ENCODE peak calls at places on chromosomes 1 and 21, in six cellular contexts. V is activated CD8-positive, alpha-beta memory T cell treated with anti-CD3 and anti-CD28 coated beads, Interleukin-2, amount 50 U/mL, for 48 hours; Q is epithelial cell of esophagus; A is NCI-H345; K is NCI-H2081 treated with DMSO at 0.1 percent for 48 hours; U is activated T-cell treated with anti-CD3 and anti-CD28 coated beads for 1 hour. E is an unnamed sample.

GRCh38 chr1:20992327-20993056 is 184.2 kb downstream of the EIF4G3 start:
- DNase-seq in Q (peak), U (no peak), A (no peak), K (no peak), V (no peak), E (no peak)

GRCh38 chr1:86156571-86157455 is at the start of gene COL24A1:
- DNase-seq in V (peak), U (no peak), A (peak), Q (peak), K (no peak), E (no peak)

GRCh38 chr1:27152004-27152828 is 2.7 kb downstream of the SLC9A1 start:
- DNase-seq in Q (no peak), U (no peak), K (no peak), A (no peak), V (no peak), E (no peak)

GRCh38 chr1:161019767-161020572 is 982 bp downstream of the F11R start:
- DNase-seq in U (no peak), A (peak), Q (peak), K (no peak), V (no peak), E (no peak)

GRCh38 chr21:41222247-41223068 is 54.5 kb downstream of the BACE2 start:
- DNase-seq in V (no peak), Q (no peak), K (no peak), U (no peak), A (no peak), E (no peak)

GRCh38 chr1:205477759-205478247 is 22.0 kb upstream of the BLACAT1 start:
- DNase-seq in K (no peak), A (peak), U (no peak), Q (peak), V (no peak), E (no peak)

GRCh38 chr1:112515311-112516009 is 6.7 kb downstream of the WNT2B start:
- DNase-seq in A (no peak), Q (no peak), U (no peak), K (no peak), V (no peak), E (no peak)

GRCh38 chr1:15220825-15221431 is 26.1 kb upstream of the FHAD1 start:
- DNase-seq in A (no peak), Q (no peak), U (no peak), K (no peak), V (no peak), E (no peak)

GRCh38 chr1:181139631-181140051 is 51.1 kb downstream of the IER5 start:
- DNase-seq in K (no peak), V (no peak), A (no peak), U (no peak), Q (peak), E (no peak)

GRCh38 chr21:32173106-32173755 is 105.6 kb downstream of the MIS18A start:
- DNase-seq in Q (no peak), K (no peak), V (no peak), U (no peak), A (no peak), E (no peak)

GRCh38 chr1:200893411-200893901 is 1.2 kb upstream of the INAVA start:
- DNase-seq in V (no peak), K (no peak), A (no peak), U (no peak), Q (peak), E (no peak)

GRCh38 chr21:36704281-36704957 is 5.5 kb downstream of the SIM2 start:
- DNase-seq in U (no peak), K (no peak), V (peak), A (no peak), Q (no peak), E (no peak)